ENCODE peak calls at places on chromosomes 1 and 21, in nine cellular contexts. J is endothelial cell of umbilical vein, A is endothelial cell, N is heart left ventricle, G is SK-N-SH, B is omental fat pad, C is fibroblast of lung, W is testis, D is fibroblast of pulmonary artery. P is an unnamed sample.

GRCh38 chr21:40191196-40191595 is 324.0 kb downstream of the PCP4 start:
- DNase-seq in J (no peak), A (no peak), N (no peak), G (no peak), B (no peak), C (no peak), W (no peak), D (no peak), P (no peak)

GRCh38 chr1:44676484-44677200 is 2.1 kb downstream of the ARMH1 start:
- DNase-seq in J (peak), A (no peak), N (no peak), G (no peak), B (no peak), C (peak), W (no peak), D (peak), P (no peak)

GRCh38 chr21:31531967-31532366 is 127.5 kb upstream of the SOD1 start:
- DNase-seq in J (no peak), A (no peak), N (no peak), G (no peak), B (no peak), C (no peak), W (no peak), D (no peak), P (no peak)

GRCh38 chr1:42680921-42681683 is 1.1 kb upstream of the YBX1 start:
- DNase-seq in J (peak), A (no peak), N (no peak), G (peak), B (no peak), C (peak), W (peak), D (peak), P (no peak)

GRCh38 chr21:44345495-44345894 is 6.3 kb upstream of the CFAP410 start:
- DNase-seq in J (no peak), A (no peak), N (no peak), G (no peak), B (no peak), C (no peak), W (no peak), D (no peak), P (no peak)

GRCh38 chr1:88892146-88892877 is 945 bp upstream of the GTF2B start:
- DNase-seq in J (peak), A (peak), N (no peak), G (peak), B (no peak), C (peak), W (peak), D (peak), P (no peak)

GRCh38 chr1:225409051-225409450 is 18.8 kb downstream of the LBR start:
- DNase-seq in J (no peak), A (no peak), N (no peak), G (no peak), B (no peak), C (no peak), W (no peak), D (no peak), P (peak)

GRCh38 chr1:56964349-56964748 is 1.5 kb downstream of the C8B start:
- DNase-seq in J (no peak), A (no peak), N (no peak), G (no peak), B (no peak), C (no peak), W (no peak), D (no peak), P (no peak)

GRCh38 chr1:186806477-186806876 is 22.3 kb upstream of the PLA2G4A start:
- DNase-seq in J (peak), A (peak), N (no peak), G (no peak), B (no peak), C (peak), W (no peak), D (peak), P (no peak)

GRCh38 chr1:8889925-8890785 is 11.7 kb upstream of the ENO1 start:
- DNase-seq in J (no peak), A (no peak), N (peak), G (peak), B (peak), C (peak), W (peak), D (peak), P (no peak)

GRCh38 chr1:246434335-246434734 is 72.7 kb downstream of the SMYD3 start:
- DNase-seq in J (no peak), A (no peak), N (no peak), G (no peak), B (no peak), C (no peak), W (no peak), D (no peak), P (no peak)

GRCh38 chr1:246425139-246425794 is 81.8 kb downstream of the SMYD3 start:
- DNase-seq in J (no peak), A (no peak), N (no peak), G (no peak), B (no peak), C (no peak), W (no peak), D (no peak), P (no peak)

GRCh38 chr1:246425895-246426294 is 81.2 kb downstream of the SMYD3 start:
- DNase-seq in J (no peak), A (no peak), N (no peak), G (no peak), B (no peak), C (no peak), W (no peak), D (no peak), P (no peak)

GRCh38 chr1:246427611-246428010 is 79.5 kb downstream of the SMYD3 start:
- DNase-seq in J (no peak), A (no peak), N (no peak), G (no peak), B (no peak), C (no peak), W (no peak), D (no peak), P (no peak)

GRCh38 chr1:246428542-246429308 is 78.4 kb downstream of the SMYD3 start:
- DNase-seq in J (no peak), A (no peak), N (no peak), G (no peak), B (no peak), C (peak), W (no peak), D (peak), P (no peak)
- TF ChIP-seq CTCF in J (no peak), A (no peak), N (no peak), G (no peak), B (no peak), C (no peak), W (no peak), D (no peak), P (no peak)

DNA sequence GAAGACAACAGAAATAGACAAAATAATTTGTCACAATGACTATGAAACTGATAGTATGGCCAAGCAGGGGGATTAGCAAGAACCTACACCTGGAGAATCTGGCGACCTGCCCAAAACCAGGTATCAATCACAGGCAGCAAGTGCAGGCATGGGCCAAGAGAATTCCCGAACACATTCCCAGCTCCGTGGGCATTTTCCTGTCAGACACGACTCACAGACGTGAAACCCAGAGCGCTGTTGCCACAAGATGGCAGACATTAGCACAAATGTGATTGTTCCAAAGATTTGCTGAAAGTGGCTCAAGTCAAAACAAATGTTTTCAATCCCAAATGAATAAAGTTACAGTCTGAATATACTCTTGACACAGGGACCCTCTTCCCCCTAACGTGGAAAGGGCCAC is 36.8 kb downstream of the HLCS start:
- DNase-seq in J (peak), A (no peak), N (no peak), G (no peak), B (no peak), C (no peak), W (peak), D (peak), P (no peak)
- TF ChIP-seq CTCF in J (peak), A (peak), N (no peak), G (peak), B (no peak), C (peak), W (no peak), D (peak), P (peak)

GRCh38 chr1:236051107-236051885 is 13.6 kb downstream of the NID1 start:
- DNase-seq in J (no peak), A (no peak), N (peak), G (no peak), B (no peak), C (peak), W (peak), D (peak), P (no peak)

GRCh38 chr1:236058141-236058626 is 6.7 kb downstream of the NID1 start:
- DNase-seq in J (peak), A (no peak), N (no peak), G (peak), B (no peak), C (peak), W (no peak), D (peak), P (no peak)

GRCh38 chr1:236057546-236057945 is 7.3 kb downstream of the NID1 start:
- DNase-seq in J (no peak), A (no peak), N (no peak), G (no peak), B (no peak), C (no peak), W (no peak), D (no peak), P (no peak)

DNA sequence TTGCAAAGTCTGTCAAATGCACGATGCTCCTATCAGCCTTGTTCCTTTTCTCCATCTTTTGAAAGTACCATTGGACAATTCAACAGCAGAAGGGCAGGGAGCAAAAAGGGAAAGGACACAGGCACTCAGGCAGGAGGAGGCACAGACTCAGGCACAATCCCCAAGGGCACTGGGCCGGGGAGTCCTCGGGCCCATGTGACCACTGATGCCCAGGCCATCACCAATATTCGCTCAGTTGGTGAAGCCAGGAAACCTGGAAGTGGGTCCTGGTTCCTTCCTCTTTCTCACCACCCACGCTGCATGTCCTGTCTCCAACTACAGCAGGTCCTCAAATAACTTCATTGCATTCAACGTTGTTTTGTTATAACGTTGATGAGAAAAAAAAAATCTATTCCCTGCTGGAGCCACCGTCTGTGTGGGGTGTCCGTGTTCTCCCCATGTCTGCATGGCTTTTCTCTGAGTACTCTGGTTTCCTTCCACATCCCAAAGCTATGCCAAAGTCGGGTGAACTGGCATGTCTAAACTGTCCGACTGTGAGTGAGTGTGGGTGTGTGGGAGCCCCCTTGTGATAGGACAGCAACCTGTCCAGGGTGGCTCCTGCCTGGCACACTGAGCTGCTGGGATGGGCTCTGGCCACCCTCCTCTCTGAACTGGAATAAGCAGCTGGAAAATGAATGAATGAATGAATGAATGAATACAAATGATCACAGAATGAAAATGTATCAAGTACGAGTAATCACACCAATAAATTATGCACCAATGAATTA is 12.5 kb downstream of the NID1 start:
- DNase-seq in J (no peak), A (no peak), N (no peak), G (no peak), B (no peak), C (no peak), W (no peak), D (no peak), P (no peak)
- TF ChIP-seq CTCF in J (no peak), A (no peak), N (no peak), G (no peak), B (no peak), C (no peak), W (no peak), D (no peak), P (no peak)

GRCh38 chr1:10497109-10497508 is 22.4 kb downstream of the PEX14 start:
- DNase-seq in J (no peak), A (no peak), N (no peak), G (no peak), B (no peak), C (no peak), W (no peak), D (no peak), P (no peak)

GRCh38 chr1:10495942-10496341 is 21.2 kb downstream of the PEX14 start:
- DNase-seq in J (no peak), A (no peak), N (no peak), G (no peak), B (no peak), C (no peak), W (no peak), D (no peak), P (no peak)

GRCh38 chr1:10495475-10495817 is 20.7 kb downstream of the PEX14 start:
- DNase-seq in J (no peak), A (no peak), N (no peak), G (no peak), B (no peak), C (no peak), W (no peak), D (no peak), P (no peak)

GRCh38 chr1:10494754-10495474 is 20.2 kb downstream of the PEX14 start:
- DNase-seq in J (peak), A (peak), N (peak), G (peak), B (peak), C (peak), W (peak), D (peak), P (peak)

DNA sequence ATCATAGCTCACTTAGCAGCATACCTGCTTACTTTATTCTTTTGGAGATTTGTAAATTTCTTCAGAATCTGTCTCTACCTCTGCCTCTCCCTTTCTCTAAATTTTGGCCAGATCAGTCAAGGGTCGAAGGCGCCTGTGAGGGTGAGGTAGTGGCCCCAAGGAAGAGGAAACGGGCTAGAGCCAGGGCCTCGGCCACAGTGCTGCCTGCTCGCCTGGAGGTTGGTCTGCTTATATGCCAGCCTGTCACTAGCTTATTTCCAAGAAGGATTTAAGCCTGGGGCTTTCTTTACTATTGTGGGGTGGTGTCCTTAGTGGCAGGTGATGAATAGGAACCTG is 19.6 kb downstream of the PEX14 start:
- DNase-seq in J (no peak), A (no peak), N (no peak), G (no peak), B (no peak), C (no peak), W (no peak), D (no peak), P (no peak)
- TF ChIP-seq CTCF in J (no peak), A (no peak), N (no peak), G (no peak), B (no peak), C (no peak), W (no peak), D (no peak), P (no peak)

GRCh38 chr1:155982106-155982505 is 3.8 kb upstream of the ARHGEF2 start:
- DNase-seq in J (no peak), A (no peak), N (no peak), G (no peak), B (no peak), C (no peak), W (no peak), D (no peak), P (no peak)

GRCh38 chr1:155979525-155980343 is 1.4 kb upstream of the ARHGEF2 start:
- DNase-seq in J (no peak), A (no peak), N (peak), G (no peak), B (no peak), C (no peak), W (no peak), D (no peak), P (no peak)

GRCh38 chr1:155981266-155982088 is 3.1 kb upstream of the ARHGEF2 start:
- DNase-seq in J (peak), A (no peak), N (peak), G (no peak), B (no peak), C (peak), W (no peak), D (peak), P (no peak)

GRCh38 chr1:155984341-155984740 is 6.0 kb upstream of the ARHGEF2 start:
- DNase-seq in J (no peak), A (no peak), N (no peak), G (no peak), B (no peak), C (no peak), W (no peak), D (no peak), P (no peak)

GRCh38 chr1:155983191-155984023 is 5.1 kb upstream of the ARHGEF2 start:
- DNase-seq in J (no peak), A (no peak), N (peak), G (no peak), B (no peak), C (peak), W (no peak), D (peak), P (peak)
- TF ChIP-seq CTCF in J (no peak), A (no peak), N (no peak), G (peak), B (no peak), C (peak), W (no peak), D (peak), P (peak)

DNA sequence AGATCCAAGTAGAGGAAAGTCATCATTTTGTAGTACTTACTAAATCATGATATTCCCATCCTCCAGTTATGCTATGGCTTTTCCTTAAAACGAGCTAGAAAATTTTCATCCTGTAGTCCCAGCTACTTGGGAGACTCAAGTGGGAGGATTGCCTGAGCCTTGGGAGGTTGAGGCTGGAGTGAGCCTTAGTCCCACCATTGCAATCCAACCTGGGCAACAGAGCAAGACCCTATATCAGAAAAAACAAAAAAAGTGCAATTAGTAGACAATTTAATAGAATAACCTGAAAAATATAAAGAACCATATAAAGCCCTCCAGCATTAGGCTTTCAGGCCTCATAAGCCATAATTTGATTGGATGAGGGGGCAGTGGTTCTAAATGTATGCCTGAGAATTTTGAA is 6.8 kb downstream of the UCK2 start:
- DNase-seq in J (no peak), A (no peak), N (no peak), G (no peak), B (no peak), C (no peak), W (no peak), D (no peak), P (no peak)
- TF ChIP-seq CTCF in J (no peak), A (no peak), N (no peak), G (no peak), B (no peak), C (no peak), W (no peak), D (no peak), P (no peak)

GRCh38 chr1:213564215-213564659 is 423.5 kb upstream of the PROX1 start:
- DNase-seq in J (peak), A (peak), N (no peak), G (no peak), B (no peak), C (no peak), W (peak), D (no peak), P (no peak)
- TF ChIP-seq CTCF in J (peak), A (peak), N (peak), G (no peak), B (no peak), C (peak), W (peak), D (peak), P (peak)

GRCh38 chr1:96598416-96599168 is 123.0 kb upstream of the PTBP2 start:
- DNase-seq in J (no peak), A (no peak), N (no peak), G (no peak), B (no peak), C (peak), W (no peak), D (peak), P (no peak)

GRCh38 chr1:96596226-96596625 is 125.4 kb upstream of the PTBP2 start:
- DNase-seq in J (peak), A (peak), N (no peak), G (peak), B (no peak), C (peak), W (peak), D (peak), P (no peak)
- TF ChIP-seq CTCF in J (peak), A (peak), N (peak), G (peak), B (no peak), C (peak), W (no peak), D (peak), P (peak)

GRCh38 chr1:60983701-60984065 is 98.7 kb upstream of the NFIA start:
- DNase-seq in J (no peak), A (no peak), N (no peak), G (no peak), B (no peak), C (no peak), W (no peak), D (no peak), P (no peak)

GRCh38 chr1:60984066-60984799 is 98.1 kb upstream of the NFIA start:
- DNase-seq in J (peak), A (no peak), N (peak), G (no peak), B (no peak), C (peak), W (peak), D (peak), P (no peak)

GRCh38 chr1:60978421-60979357 is 103.7 kb upstream of the NFIA start:
- DNase-seq in J (peak), A (peak), N (no peak), G (peak), B (no peak), C (peak), W (no peak), D (peak), P (no peak)

GRCh38 chr1:60981357-60981756 is 101.0 kb upstream of the NFIA start:
- DNase-seq in J (no peak), A (no peak), N (no peak), G (no peak), B (no peak), C (no peak), W (no peak), D (no peak), P (no peak)

DNA sequence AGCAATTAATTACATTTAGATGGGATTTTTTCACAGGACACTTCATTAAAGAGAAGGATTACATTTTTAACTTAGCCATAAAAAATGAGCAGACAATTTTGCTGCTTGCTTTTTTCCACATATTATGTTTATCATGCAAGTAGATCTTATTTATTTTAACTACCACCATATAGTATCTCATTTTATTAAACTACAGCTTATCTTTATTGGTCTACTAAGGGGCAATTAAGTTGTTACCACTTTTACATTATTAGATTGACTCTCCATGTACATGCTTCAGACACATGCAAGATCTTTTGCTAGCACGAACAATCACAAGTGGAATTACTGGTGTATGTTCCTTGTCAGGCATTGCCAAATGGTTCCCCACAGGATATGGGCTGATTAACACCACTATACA is 99.8 kb upstream of the NFIA start:
- DNase-seq in J (peak), A (no peak), N (no peak), G (no peak), B (no peak), C (no peak), W (no peak), D (no peak), P (no peak)
- TF ChIP-seq CTCF in J (no peak), A (no peak), N (no peak), G (no peak), B (no peak), C (no peak), W (no peak), D (no peak), P (no peak)

DNA sequence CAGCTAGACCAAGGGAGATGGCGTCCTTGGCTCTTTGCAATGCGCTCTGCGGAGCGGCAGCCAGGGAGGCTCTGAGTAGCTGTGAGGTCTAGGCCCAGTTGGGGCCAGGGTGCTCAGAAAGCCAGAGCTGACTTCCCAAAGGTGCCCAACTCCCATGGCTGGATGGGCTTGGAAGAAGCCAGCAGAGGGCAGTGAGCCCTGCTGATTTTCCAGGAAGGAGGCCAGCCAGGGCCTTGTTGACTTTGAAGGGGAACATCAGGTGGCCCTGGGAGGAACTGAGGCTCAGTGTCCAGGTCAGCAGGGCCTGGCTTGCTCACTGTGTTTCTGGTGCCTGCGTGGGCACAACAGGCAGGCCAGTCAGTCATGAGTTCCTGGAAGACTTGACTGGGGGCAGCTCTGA is 27.1 kb downstream of the CDCP2 start:
- DNase-seq in J (peak), A (no peak), N (no peak), G (no peak), B (no peak), C (peak), W (peak), D (peak), P (no peak)
- TF ChIP-seq CTCF in J (peak), A (no peak), N (peak), G (peak), B (no peak), C (peak), W (no peak), D (peak), P (peak)